ENCODE peak calls at places on chromosomes 13 and 19, in five cellular contexts. One of them, this sample, is unnamed.
A peak's percentile ranks its signal among the peaks of the same experiment; 100 is the strongest.

GRCh38 chr19:535017-535835 is 3.7 kb downstream of the CDC34 start:
- DNase-seq in breast epithelium: no peak
- DNase-seq in body of pancreas: peak; percentile 65
- DNase-seq in A549: no peak
- DNase-seq in tibial nerve: no peak
- DNase-seq in this sample: no peak

GRCh38 chr13:81488021-81488420 is 1147.1 kb upstream of the SPRY2 start:
- DNase-seq in A549: no peak
- DNase-seq in breast epithelium: no peak
- DNase-seq in tibial nerve: no peak
- DNase-seq in body of pancreas: no peak
- DNase-seq in this sample: no peak

GRCh38 chr13:60467098-60467497 is 70.1 kb downstream of the TDRD3 start:
- DNase-seq in breast epithelium: no peak
- DNase-seq in body of pancreas: no peak
- DNase-seq in tibial nerve: no peak
- DNase-seq in A549: no peak
- DNase-seq in this sample: no peak

GRCh38 chr13:51625555-51626345 is 41.5 kb downstream of the WDFY2 start:
- DNase-seq in breast epithelium: no peak
- DNase-seq in A549: no peak
- DNase-seq in body of pancreas: peak; percentile 67
- DNase-seq in tibial nerve: no peak
- DNase-seq in this sample: no peak

GRCh38 chr19:42362891-42363440 is 27.1 kb downstream of the CNFN start:
- DNase-seq in body of pancreas: no peak
- DNase-seq in A549: no peak
- DNase-seq in tibial nerve: no peak
- DNase-seq in breast epithelium: no peak
- DNase-seq in this sample: no peak

GRCh38 chr19:51439021-51439465 is 19.2 kb downstream of the SIGLEC8 start:
- DNase-seq in breast epithelium: no peak
- DNase-seq in A549: no peak
- DNase-seq in tibial nerve: no peak
- DNase-seq in body of pancreas: no peak
- DNase-seq in this sample: no peak

GRCh38 chr19:17944301-17944700 is 11.5 kb downstream of the CCDC124 start:
- DNase-seq in body of pancreas: no peak
- DNase-seq in tibial nerve: no peak
- DNase-seq in A549: no peak
- DNase-seq in breast epithelium: no peak
- DNase-seq in this sample: peak; percentile 40

GRCh38 chr19:48501961-48502719 is 9.5 kb downstream of the LMTK3 start:
- DNase-seq in A549: peak; percentile 88
- DNase-seq in body of pancreas: peak; percentile 98
- DNase-seq in breast epithelium: peak; percentile 95
- DNase-seq in tibial nerve: no peak
- DNase-seq in this sample: no peak

GRCh38 chr19:17686027-17686511 is 2.1 kb downstream of the UNC13A start:
- DNase-seq in A549: no peak
- DNase-seq in body of pancreas: no peak
- DNase-seq in breast epithelium: no peak
- DNase-seq in tibial nerve: no peak
- DNase-seq in this sample: no peak

GRCh38 chr19:15279326-15279904 is 47.2 kb upstream of the EPHX3 start:
- DNase-seq in A549: no peak
- DNase-seq in tibial nerve: no peak
- DNase-seq in breast epithelium: no peak
- DNase-seq in body of pancreas: no peak
- DNase-seq in this sample: no peak

GRCh38 chr13:43058318-43058674 is 34.9 kb downstream of the DNAJC15 start:
- DNase-seq in body of pancreas: no peak
- DNase-seq in tibial nerve: no peak
- DNase-seq in breast epithelium: no peak
- DNase-seq in A549: peak; percentile 16
- DNase-seq in this sample: no peak

GRCh38 chr19:15248106-15248505 is 15.9 kb upstream of the EPHX3 start:
- DNase-seq in A549: no peak
- DNase-seq in breast epithelium: no peak
- DNase-seq in body of pancreas: no peak
- DNase-seq in tibial nerve: no peak
- DNase-seq in this sample: no peak

GRCh38 chr19:13103961-13104847 is 1.5 kb upstream of the LYL1 start:
- DNase-seq in body of pancreas: peak; percentile 44
- DNase-seq in A549: peak; percentile 31
- DNase-seq in tibial nerve: no peak
- DNase-seq in breast epithelium: no peak
- DNase-seq in this sample: peak; percentile 57

GRCh38 chr19:29966594-29967249 is 24.7 kb downstream of the URI1 start:
- DNase-seq in breast epithelium: no peak
- DNase-seq in tibial nerve: no peak
- DNase-seq in A549: no peak
- DNase-seq in body of pancreas: no peak
- DNase-seq in this sample: no peak

GRCh38 chr13:24502567-24503375 is 9.8 kb downstream of the PARP4 start:
- DNase-seq in tibial nerve: no peak
- DNase-seq in breast epithelium: no peak
- DNase-seq in body of pancreas: no peak
- DNase-seq in A549: peak; percentile 7
- DNase-seq in this sample: no peak

GRCh38 chr19:1819976-1820255 is 7.8 kb upstream of the ATP8B3 start:
- DNase-seq in tibial nerve: no peak
- DNase-seq in breast epithelium: no peak
- DNase-seq in A549: no peak
- DNase-seq in body of pancreas: no peak
- DNase-seq in this sample: no peak

GRCh38 chr13:75566658-75567057 is 17.1 kb downstream of the UCHL3 start:
- DNase-seq in tibial nerve: no peak
- DNase-seq in A549: peak; percentile 2
- DNase-seq in body of pancreas: no peak
- DNase-seq in breast epithelium: no peak
- DNase-seq in this sample: no peak

GRCh38 chr13:39148513-39148961 is 110.3 kb downstream of the NHLRC3 start:
- DNase-seq in body of pancreas: peak; percentile 10
- DNase-seq in breast epithelium: no peak
- DNase-seq in tibial nerve: no peak
- DNase-seq in A549: no peak
- DNase-seq in this sample: no peak

GRCh38 chr19:2070986-2071673 is 20.1 kb upstream of the MKNK2 start:
- DNase-seq in body of pancreas: no peak
- DNase-seq in A549: no peak
- DNase-seq in breast epithelium: no peak
- DNase-seq in tibial nerve: no peak
- DNase-seq in this sample: peak; percentile 25

GRCh38 chr13:111313911-111314425 is 6.5 kb upstream of the TEX29 start:
- DNase-seq in body of pancreas: no peak
- DNase-seq in A549: no peak
- DNase-seq in tibial nerve: no peak
- DNase-seq in breast epithelium: no peak
- DNase-seq in this sample: no peak

GRCh38 chr13:97189943-97190342 is 32.2 kb upstream of the MBNL2 start:
- DNase-seq in A549: no peak
- DNase-seq in tibial nerve: no peak
- DNase-seq in body of pancreas: peak; percentile 9
- DNase-seq in breast epithelium: no peak
- DNase-seq in this sample: no peak

GRCh38 chr19:2327773-2328400 is 499 bp downstream of the LSM7 start:
- DNase-seq in tibial nerve: no peak
- DNase-seq in body of pancreas: peak; percentile 41
- DNase-seq in breast epithelium: no peak
- DNase-seq in A549: no peak
- DNase-seq in this sample: no peak

GRCh38 chr13:106911602-106912001 is 343.7 kb upstream of the ARGLU1 start:
- DNase-seq in body of pancreas: no peak
- DNase-seq in breast epithelium: no peak
- DNase-seq in tibial nerve: no peak
- DNase-seq in A549: no peak
- DNase-seq in this sample: no peak

GRCh38 chr13:75812751-75813181 is 176.6 kb downstream of the LMO7 start:
- DNase-seq in breast epithelium: no peak
- DNase-seq in body of pancreas: peak; percentile 29
- DNase-seq in tibial nerve: no peak
- DNase-seq in A549: no peak
- DNase-seq in this sample: no peak

GRCh38 chr13:39688699-39689405 is 33.4 kb downstream of the COG6 start:
- DNase-seq in body of pancreas: no peak
- DNase-seq in A549: no peak
- DNase-seq in tibial nerve: no peak
- DNase-seq in breast epithelium: no peak
- DNase-seq in this sample: no peak

GRCh38 chr13:52020191-52020590 is 4.3 kb upstream of the UTP14C start:
- DNase-seq in body of pancreas: no peak
- DNase-seq in A549: no peak
- DNase-seq in breast epithelium: no peak
- DNase-seq in tibial nerve: no peak
- DNase-seq in this sample: no peak

GRCh38 chr13:94711561-94712286 is 621 bp downstream of the SOX21 start:
- DNase-seq in A549: no peak
- DNase-seq in breast epithelium: no peak
- DNase-seq in tibial nerve: no peak
- DNase-seq in body of pancreas: peak; percentile 11
- DNase-seq in this sample: no peak

GRCh38 chr13:39133781-39134180 is 95.5 kb downstream of the NHLRC3 start:
- DNase-seq in tibial nerve: no peak
- DNase-seq in body of pancreas: no peak
- DNase-seq in A549: no peak
- DNase-seq in breast epithelium: no peak
- DNase-seq in this sample: no peak

GRCh38 chr19:34733826-34734600 is at the start of gene ZNF181:
- DNase-seq in A549: peak; percentile 98
- DNase-seq in breast epithelium: peak; percentile 86
- DNase-seq in tibial nerve: peak; percentile 67
- DNase-seq in body of pancreas: peak; percentile 92
- DNase-seq in this sample: peak; percentile 79
- TF ChIP-seq POLR2A in A549: peak; percentile 90
- TF ChIP-seq POLR2A in breast epithelium: no peak
- TF ChIP-seq POLR2A in tibial nerve: no peak
- TF ChIP-seq POLR2A in body of pancreas: peak; percentile 83
- TF ChIP-seq POLR2A in this sample: peak; percentile 71

GRCh38 chr19:41249707-41250423 is 14.3 kb upstream of the HNRNPUL1 start:
- DNase-seq in body of pancreas: no peak
- DNase-seq in tibial nerve: no peak
- DNase-seq in A549: no peak
- DNase-seq in breast epithelium: no peak
- DNase-seq in this sample: no peak
- TF ChIP-seq POLR2A in body of pancreas: no peak
- TF ChIP-seq POLR2A in tibial nerve: no peak
- TF ChIP-seq POLR2A in A549: no peak
- TF ChIP-seq POLR2A in breast epithelium: no peak
- TF ChIP-seq POLR2A in this sample: no peak

GRCh38 chr13:36820222-36820621 is 1.2 kb downstream of the RFXAP start:
- DNase-seq in tibial nerve: no peak
- DNase-seq in A549: no peak
- DNase-seq in body of pancreas: no peak
- DNase-seq in breast epithelium: no peak
- DNase-seq in this sample: no peak

GRCh38 chr13:36817996-36818395 is 1.0 kb upstream of the RFXAP start:
- DNase-seq in breast epithelium: no peak
- DNase-seq in body of pancreas: no peak
- DNase-seq in A549: no peak
- DNase-seq in tibial nerve: no peak
- DNase-seq in this sample: no peak

GRCh38 chr13:36819811-36820140 is 754 bp downstream of the RFXAP start:
- DNase-seq in breast epithelium: no peak
- DNase-seq in A549: no peak
- DNase-seq in tibial nerve: no peak
- DNase-seq in body of pancreas: peak; percentile 29
- DNase-seq in this sample: no peak

GRCh38 chr13:36818483-36819063 is 449 bp upstream of the RFXAP start:
- DNase-seq in breast epithelium: no peak
- DNase-seq in tibial nerve: no peak
- DNase-seq in A549: no peak
- DNase-seq in body of pancreas: no peak
- DNase-seq in this sample: no peak

DNA sequence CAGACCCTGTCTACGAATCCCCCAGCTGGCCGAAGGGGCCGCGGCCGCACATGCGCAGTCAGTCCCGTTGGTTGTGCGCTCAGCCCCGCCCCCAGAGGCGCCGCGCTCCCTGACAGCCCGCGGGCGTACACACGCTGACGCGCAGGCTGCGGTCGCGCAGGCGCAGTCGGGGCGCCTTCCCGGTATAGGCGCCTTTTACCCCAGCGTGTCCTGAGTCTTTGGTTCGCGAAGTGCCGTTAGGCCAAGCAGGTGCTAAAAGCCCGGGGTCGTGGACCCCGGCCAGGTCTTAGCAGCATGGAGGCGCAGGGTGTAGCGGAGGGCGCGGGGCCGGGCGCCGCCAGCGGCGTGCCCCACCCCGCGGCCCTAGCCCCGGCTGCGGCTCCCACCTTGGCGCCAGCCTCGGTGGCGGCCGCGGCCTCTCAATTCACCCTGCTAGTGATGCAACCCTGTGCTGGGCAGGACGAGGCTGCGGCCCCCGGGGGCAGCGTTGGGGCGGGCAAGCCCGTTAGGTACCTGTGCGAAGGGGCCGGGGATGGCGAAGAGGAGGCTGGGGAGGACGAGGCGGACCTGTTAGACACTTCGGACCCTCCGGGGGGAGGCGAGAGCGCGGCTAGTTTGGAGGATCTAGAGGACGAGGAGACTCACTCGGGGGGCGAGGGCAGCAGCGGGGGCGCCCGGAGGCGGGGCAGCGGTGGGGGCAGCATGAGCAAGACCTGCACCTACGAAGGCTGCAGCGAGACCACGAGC is at the start of gene RFXAP:
- DNase-seq in body of pancreas: peak; percentile 95
- DNase-seq in tibial nerve: peak; percentile 75
- DNase-seq in breast epithelium: peak; percentile 70
- DNase-seq in A549: peak; percentile 55
- DNase-seq in this sample: peak; percentile 89
- TF ChIP-seq POLR2A in body of pancreas: peak; percentile 38
- TF ChIP-seq POLR2A in tibial nerve: no peak
- TF ChIP-seq POLR2A in breast epithelium: peak; percentile 29
- TF ChIP-seq POLR2A in A549: peak; percentile 54
- TF ChIP-seq POLR2A in this sample: peak; percentile 54

GRCh38 chr13:99307648-99308339 is 595 bp upstream of the GPR183 start:
- DNase-seq in body of pancreas: peak; percentile 54
- DNase-seq in tibial nerve: no peak
- DNase-seq in breast epithelium: no peak
- DNase-seq in A549: no peak
- DNase-seq in this sample: no peak
- TF ChIP-seq POLR2A in body of pancreas: no peak
- TF ChIP-seq POLR2A in tibial nerve: no peak
- TF ChIP-seq POLR2A in breast epithelium: no peak
- TF ChIP-seq POLR2A in A549: no peak
- TF ChIP-seq POLR2A in this sample: no peak

GRCh38 chr13:114063545-114064515 is 68.6 kb downstream of the RASA3 start:
- DNase-seq in breast epithelium: no peak
- DNase-seq in A549: no peak
- DNase-seq in body of pancreas: peak; percentile 31
- DNase-seq in tibial nerve: peak; percentile 46
- DNase-seq in this sample: peak; percentile 53
- TF ChIP-seq POLR2A in breast epithelium: no peak
- TF ChIP-seq POLR2A in A549: peak; percentile 32
- TF ChIP-seq POLR2A in body of pancreas: no peak
- TF ChIP-seq POLR2A in tibial nerve: no peak
- TF ChIP-seq POLR2A in this sample: no peak

GRCh38 chr19:16623576-16623975 is 4.4 kb downstream of the MED26 start:
- DNase-seq in breast epithelium: no peak
- DNase-seq in A549: no peak
- DNase-seq in body of pancreas: no peak
- DNase-seq in tibial nerve: no peak
- DNase-seq in this sample: no peak
- TF ChIP-seq POLR2A in breast epithelium: no peak
- TF ChIP-seq POLR2A in A549: no peak
- TF ChIP-seq POLR2A in body of pancreas: no peak
- TF ChIP-seq POLR2A in tibial nerve: no peak
- TF ChIP-seq POLR2A in this sample: no peak

This sample was measured in ovary.